ENCODE peak calls at places on chromosomes 11 and 22, in nine cellular contexts. V is NCI-H510A treated with DMSO at 0.1 percent for 48 hours; A is neuronal stem cell; S is activated T-cell treated with anti-CD3 and anti-CD28 coated beads, Interleukin-2, amount 50 U/mL, for 72 hours; D is LoVo; E is sciatic nerve; L is RWPE1; R is ecto neural progenitor cell; H is fibroblast of the aortic adventitia. W is an unnamed sample.

GRCh38 chr11:117019871-117020270 is 78.4 kb downstream of the SIK3 start:
- DNase-seq in V (no peak), A (no peak), S (peak; percentile 44), D (no peak), E (no peak), L (no peak), R (no peak), H (no peak), W (no peak)

GRCh38 chr11:57460017-57460755 is at the start of gene RTN4RL2:
- DNase-seq in V (peak; percentile 64), A (peak; percentile 72), S (peak; percentile 76), D (peak; percentile 74), E (no peak), L (peak; percentile 71), R (peak; percentile 86), H (peak; percentile 26), W (no peak)

GRCh38 chr11:47192111-47192510 is 5.9 kb upstream of the PACSIN3 start:
- DNase-seq in V (no peak), A (no peak), S (no peak), D (no peak), E (no peak), L (no peak), R (no peak), H (no peak), W (no peak)

GRCh38 chr11:126411971-126412381 is 56.5 kb downstream of the ST3GAL4 start:
- DNase-seq in V (no peak), A (no peak), S (no peak), D (no peak), E (no peak), L (no peak), R (no peak), H (peak; percentile 78), W (no peak)

GRCh38 chr11:34840736-34841386 is 75.3 kb downstream of the APIP start:
- DNase-seq in V (no peak), A (no peak), S (peak; percentile 14), D (peak; percentile 50), E (no peak), L (no peak), R (no peak), H (no peak), W (no peak)

GRCh38 chr11:131944709-131945108 is 574.3 kb downstream of the NTM start:
- DNase-seq in V (no peak), A (no peak), S (no peak), D (no peak), E (no peak), L (no peak), R (no peak), H (peak; percentile 93), W (no peak)

GRCh38 chr11:8577791-8578581 is 16.0 kb downstream of the STK33 start:
- DNase-seq in V (no peak), A (no peak), S (no peak), D (no peak), E (no peak), L (no peak), R (no peak), H (no peak), W (no peak)

GRCh38 chr11:34234086-34234740 is 123.6 kb downstream of the ABTB2 start:
- DNase-seq in V (no peak), A (no peak), S (peak; percentile 86), D (peak; percentile 73), E (no peak), L (peak; percentile 59), R (no peak), H (peak; percentile 41), W (no peak)

GRCh38 chr22:21041937-21042336 is 3.8 kb upstream of the LRRC74B start:
- DNase-seq in V (no peak), A (no peak), S (no peak), D (no peak), E (no peak), L (no peak), R (no peak), H (no peak), W (no peak)

GRCh38 chr11:94312339-94312738 is 8.0 kb downstream of the IZUMO1R start:
- DNase-seq in V (no peak), A (no peak), S (no peak), D (no peak), E (no peak), L (no peak), R (no peak), H (no peak), W (no peak)

GRCh38 chr11:27735281-27735680 is 35.0 kb upstream of the BDNF start:
- DNase-seq in V (no peak), A (no peak), S (no peak), D (no peak), E (no peak), L (no peak), R (no peak), H (no peak), W (no peak)

GRCh38 chr11:45407226-45407625 is 121.1 kb upstream of the SYT13 start:
- DNase-seq in V (no peak), A (no peak), S (no peak), D (no peak), E (peak; percentile 27), L (no peak), R (no peak), H (no peak), W (no peak)

GRCh38 chr22:21099578-21099977 is 53.8 kb downstream of the LRRC74B start:
- DNase-seq in V (no peak), A (no peak), S (no peak), D (no peak), E (no peak), L (no peak), R (no peak), H (no peak), W (no peak)

GRCh38 chr22:24503137-24503850 is 8.2 kb downstream of the UPB1 start:
- DNase-seq in V (peak; percentile 16), A (no peak), S (peak; percentile 59), D (peak; percentile 28), E (peak; percentile 72), L (peak; percentile 57), R (no peak), H (peak; percentile 65), W (no peak)

GRCh38 chr11:19953909-19954308 is 206.4 kb downstream of the DBX1 start:
- DNase-seq in V (peak; percentile 54), A (no peak), S (no peak), D (peak; percentile 9), E (no peak), L (peak; percentile 37), R (no peak), H (peak; percentile 89), W (no peak)

GRCh38 chr11:120465921-120466534 is 45.5 kb upstream of the GRIK4 start:
- DNase-seq in V (no peak), A (no peak), S (no peak), D (no peak), E (no peak), L (no peak), R (no peak), H (no peak), W (no peak)

GRCh38 chr11:17515443-17516176 is 28.6 kb downstream of the USH1C start:
- DNase-seq in V (no peak), A (no peak), S (no peak), D (no peak), E (no peak), L (no peak), R (no peak), H (no peak), W (no peak)

GRCh38 chr11:115496892-115497291 is 7.3 kb downstream of the CADM1 start:
- DNase-seq in V (no peak), A (no peak), S (no peak), D (no peak), E (no peak), L (no peak), R (no peak), H (no peak), W (no peak)

GRCh38 chr22:48500481-48501230 is 1327.0 kb downstream of the BRD1 start:
- DNase-seq in V (peak; percentile 7), A (no peak), S (no peak), D (no peak), E (no peak), L (no peak), R (no peak), H (no peak), W (no peak)

GRCh38 chr11:119339581-119340334 is 925 bp downstream of the C1QTNF5 start:
- DNase-seq in V (no peak), A (peak; percentile 82), S (peak; percentile 63), D (no peak), E (peak; percentile 90), L (no peak), R (peak; percentile 93), H (peak; percentile 57), W (peak; percentile 88)

GRCh38 chr11:127492025-127492424 is 491.5 kb upstream of the KIRREL3 start:
- DNase-seq in V (no peak), A (no peak), S (no peak), D (no peak), E (no peak), L (no peak), R (no peak), H (no peak), W (no peak)

GRCh38 chr11:117884994-117885393 is 8.5 kb upstream of the FXYD6 start:
- DNase-seq in V (no peak), A (no peak), S (no peak), D (no peak), E (peak; percentile 45), L (no peak), R (no peak), H (peak; percentile 26), W (peak; percentile 82)

GRCh38 chr22:36486619-36487384 is 5.4 kb upstream of the TXN2 start:
- DNase-seq in V (no peak), A (no peak), S (peak; percentile 62), D (no peak), E (no peak), L (no peak), R (peak; percentile 72), H (peak; percentile 56), W (no peak)

GRCh38 chr22:31248138-31248745 is 36.1 kb downstream of the LIMK2 start:
- DNase-seq in V (peak; percentile 2), A (peak; percentile 79), S (peak; percentile 44), D (peak; percentile 52), E (peak; percentile 79), L (peak; percentile 87), R (peak; percentile 87), H (peak; percentile 90), W (peak; percentile 90)

GRCh38 chr11:65478411-65479183 is 20.2 kb upstream of the MALAT1 start:
- DNase-seq in V (no peak), A (no peak), S (no peak), D (no peak), E (peak; percentile 83), L (no peak), R (no peak), H (peak; percentile 70), W (peak; percentile 89)

GRCh38 chr11:13118691-13119090 is 109.6 kb downstream of the RASSF10 start:
- DNase-seq in V (no peak), A (no peak), S (no peak), D (no peak), E (no peak), L (no peak), R (no peak), H (no peak), W (no peak)

GRCh38 chr11:61148016-61148640 is 13.1 kb downstream of the VPS37C start:
- DNase-seq in V (peak; percentile 13), A (no peak), S (no peak), D (no peak), E (no peak), L (no peak), R (no peak), H (no peak), W (peak; percentile 34)

GRCh38 chr11:95991545-95991944 is 67.6 kb upstream of the MTMR2 start:
- DNase-seq in V (no peak), A (no peak), S (no peak), D (no peak), E (no peak), L (no peak), R (no peak), H (peak; percentile 21), W (no peak)

GRCh38 chr11:128904303-128904871 is 13.2 kb downstream of the KCNJ5 start:
- DNase-seq in V (no peak), A (no peak), S (no peak), D (no peak), E (no peak), L (peak; percentile 13), R (no peak), H (no peak), W (no peak)

GRCh38 chr11:3121931-3122774 is 43.0 kb downstream of the OSBPL5 start:
- DNase-seq in V (no peak), A (no peak), S (no peak), D (no peak), E (peak; percentile 58), L (no peak), R (no peak), H (no peak), W (peak; percentile 75)

GRCh38 chr11:119166368-119167076 is 2.0 kb upstream of the NLRX1 start:
- DNase-seq in V (no peak), A (no peak), S (no peak), D (peak; percentile 69), E (no peak), L (peak; percentile 74), R (no peak), H (peak; percentile 30), W (no peak)

W was measured in sigmoid colon.